ENCODE peak calls at places on chromosomes 12 and 14, in six cellular contexts. M, O, G, R, P and W are unnamed samples.

GRCh38 chr12:30457621-30458289 is 237.9 kb downstream of the IPO8 start:
- DNase-seq in P (peak), M (peak), G (no peak), O (no peak), R (peak), W (no peak)

GRCh38 chr12:110312581-110313360 is 31.7 kb downstream of the ATP2A2 start:
- DNase-seq in M (peak), G (no peak), P (peak), O (peak), R (no peak), W (no peak)

GRCh38 chr12:68065163-68065562 is 75.9 kb downstream of the IFNG-AS1 start:
- DNase-seq in M (no peak), P (no peak), O (no peak), G (no peak), R (no peak), W (no peak)

GRCh38 chr12:80936642-80937390 is 918 bp downstream of the LIN7A start:
- DNase-seq in G (peak), P (peak), R (peak), O (no peak), M (no peak), W (no peak)

GRCh38 chr12:123063535-123063934 is 83.1 kb downstream of the ARL6IP4 start:
- DNase-seq in G (no peak), P (peak), M (peak), R (peak), O (peak), W (no peak)

GRCh38 chr12:130916251-130916911 is 37.3 kb upstream of the ADGRD1 start:
- DNase-seq in R (peak), M (peak), P (peak), O (peak), G (peak), W (peak)

GRCh38 chr12:28583771-28584261 is 393.6 kb downstream of the CCDC91 start:
- DNase-seq in M (peak), G (no peak), O (no peak), P (no peak), R (peak), W (no peak)

GRCh38 chr12:65618574-65618973 is 205.7 kb upstream of the HMGA2 start:
- DNase-seq in G (no peak), O (no peak), M (no peak), P (peak), R (no peak), W (no peak)

GRCh38 chr12:68405292-68405900 is 73.2 kb upstream of the MDM1 start:
- DNase-seq in O (no peak), P (peak), G (no peak), R (no peak), M (no peak), W (no peak)

GRCh38 chr14:86035882-86036281 is 505.9 kb downstream of the FLRT2 start:
- DNase-seq in R (peak), G (no peak), M (no peak), O (no peak), P (peak), W (no peak)

GRCh38 chr14:75176142-75176820 is at the start of gene TMED10:
- DNase-seq in O (peak), P (peak), M (peak), R (peak), G (peak), W (peak)

GRCh38 chr12:47225356-47225755 is 145.6 kb upstream of the AMIGO2 start:
- DNase-seq in O (no peak), M (no peak), P (no peak), R (no peak), G (no peak), W (no peak)

GRCh38 chr12:124837958-124838803 is 25.5 kb downstream of the SCARB1 start:
- DNase-seq in R (peak), G (peak), P (peak), M (no peak), O (no peak), W (no peak)

GRCh38 chr14:75301666-75302325 is 23.2 kb downstream of the FOS start:
- DNase-seq in O (peak), R (no peak), M (peak), P (peak), G (no peak), W (peak)

GRCh38 chr14:74670726-74671125 is 42.2 kb downstream of the AREL1 start:
- DNase-seq in R (no peak), G (no peak), M (no peak), P (no peak), O (no peak), W (no peak)

GRCh38 chr14:34237098-34237497 is 224.9 kb downstream of the SPTSSA start:
- DNase-seq in G (no peak), M (no peak), O (no peak), R (no peak), P (no peak), W (no peak)

GRCh38 chr12:659090-659683 is 4.1 kb downstream of the NINJ2 start:
- DNase-seq in M (no peak), O (no peak), G (no peak), R (peak), P (no peak), W (no peak)